ENCODE peak calls at places on chromosomes 5 and 9, in four cellular contexts. M is psoas muscle, I is skeletal muscle cell, U is right cardiac atrium. W is an unnamed sample.
A peak's percentile ranks its signal among the peaks of the same experiment; 100 is the strongest.

GRCh38 chr5:56310711-56311204 is 77.6 kb upstream of the ANKRD55 start:
- DNase-seq in M (no peak), I (no peak), U (no peak), W (no peak)

GRCh38 chr5:151005975-151006576 is 14.3 kb upstream of the GPX3 start:
- DNase-seq in M (peak; percentile 93), U (peak; percentile 92), I (peak; percentile 49), W (no peak)

GRCh38 chr5:136058031-136058971 is 29.5 kb downstream of the TGFBI start:
- DNase-seq in M (peak; percentile 79), I (peak; percentile 98), U (peak; percentile 73), W (peak; percentile 35)

GRCh38 chr5:133359861-133360260 is 252.5 kb downstream of the FSTL4 start:
- DNase-seq in M (no peak), U (no peak), I (no peak), W (no peak)

GRCh38 chr5:71533614-71534013 is 53.5 kb upstream of the MCCC2 start:
- DNase-seq in U (no peak), M (no peak), I (no peak), W (peak; percentile 15)

GRCh38 chr9:137055385-137056364 is 1.8 kb upstream of the ENTPD2 start:
- DNase-seq in M (peak; percentile 90), I (peak; percentile 39), U (peak; percentile 98), W (no peak)

GRCh38 chr5:157038568-157039187 is 20.2 kb downstream of the HAVCR1 start:
- DNase-seq in M (no peak), I (no peak), U (no peak), W (no peak)

GRCh38 chr5:168651654-168652053 is 72.5 kb upstream of the PANK3 start:
- DNase-seq in M (no peak), I (peak; percentile 81), U (no peak), W (no peak)

GRCh38 chr5:169544264-169544950 is 39.2 kb upstream of the SPDL1 start:
- DNase-seq in I (no peak), M (no peak), U (no peak), W (no peak)

GRCh38 chr9:115212832-115213231 is 94.9 kb upstream of the TNC start:
- DNase-seq in M (no peak), U (no peak), I (no peak), W (no peak)

GRCh38 chr5:26492835-26493459 is 545.4 kb downstream of the CDH9 start:
- DNase-seq in M (no peak), I (no peak), U (no peak), W (no peak)

GRCh38 chr5:42691413-42691861 is 65.2 kb upstream of the CCDC152 start:
- DNase-seq in M (no peak), U (peak; percentile 71), I (peak; percentile 24), W (no peak)